ENCODE peak calls at places on chromosomes 13 and 19, in four cellular contexts. P is astrocyte, W is DND-41, O is stomach. F is an unnamed sample. For H3K4me1, the result is how much of the 10 kb centered on the place peaks cover.

GRCh38 chr19:10912619-10913018 is 15.8 kb downstream of the YIPF2 start:
- DNase-seq in P (no peak), W (no peak), O (no peak), F (no peak)

GRCh38 chr19:40413291-40413994 is at the start of gene PRX:
- DNase-seq in P (no peak), W (no peak), O (no peak), F (no peak)

GRCh38 chr19:47377801-47378200 is 28.7 kb downstream of the DHX34 start:
- DNase-seq in P (no peak), W (no peak), O (no peak), F (no peak)

GRCh38 chr13:44364601-44365000 is 9.0 kb upstream of the SERP2 start:
- DNase-seq in P (peak), W (no peak), O (no peak), F (peak)

GRCh38 chr19:49589391-49589790 is 1.6 kb upstream of the PRR12 start:
- DNase-seq in P (no peak), W (no peak), O (no peak), F (no peak)

GRCh38 chr13:112792511-112792910 is 102.7 kb downstream of the ATP11A start:
- DNase-seq in P (no peak), W (no peak), O (peak), F (no peak)

GRCh38 chr13:91248249-91248648 is 99.2 kb upstream of the MIR17HG start:
- DNase-seq in P (no peak), W (no peak), O (no peak), F (no peak)

GRCh38 chr13:101757446-101758039 is 305.1 kb downstream of the ITGBL1 start:
- DNase-seq in P (peak), W (no peak), O (no peak), F (peak)

GRCh38 chr13:42544246-42544915 is 29.6 kb upstream of the TNFSF11 start:
- DNase-seq in P (peak), W (no peak), O (no peak), F (peak)

GRCh38 chr13:93496985-93497673 is 270.5 kb downstream of the GPC6 start:
- DNase-seq in P (no peak), W (no peak), O (no peak), F (peak)

GRCh38 chr19:10001899-10002298 is 8.4 kb downstream of the COL5A3 start:
- DNase-seq in P (no peak), W (no peak), O (peak), F (no peak)

GRCh38 chr13:93744033-93744432 is 517.4 kb downstream of the GPC6 start:
- DNase-seq in P (no peak), W (no peak), O (no peak), F (no peak)

GRCh38 chr13:43405457-43405856 is 381.3 kb downstream of the ENOX1 start:
- DNase-seq in P (peak), W (no peak), O (no peak), F (peak)

GRCh38 chr19:10260141-10260584 is 8.1 kb downstream of the MRPL4 start:
- DNase-seq in P (peak), W (no peak), O (peak), F (peak)

GRCh38 chr13:20305587-20305986 is 73.5 kb upstream of the GJB6 start:
- DNase-seq in P (no peak), W (no peak), O (no peak), F (no peak)

GRCh38 chr13:105343134-105343806 is 1192.2 kb downstream of the EFNB2 start:
- DNase-seq in P (peak), W (peak), O (no peak), F (no peak)

GRCh38 chr19:44059229-44059628 is 7.4 kb downstream of the ZNF223 start:
- DNase-seq in P (no peak), W (peak), O (no peak), F (no peak)

GRCh38 chr13:20559659-20560356 is 7.1 kb upstream of the IFT88 start:
- DNase-seq in P (no peak), W (no peak), O (no peak), F (no peak)

GRCh38 chr19:55418185-55418584 is 10.6 kb upstream of the UBE2S start:
- DNase-seq in P (peak), W (peak), O (peak), F (peak)

GRCh38 chr13:112179995-112180394 is 113.0 kb downstream of the SOX1 start:
- DNase-seq in P (no peak), W (no peak), O (no peak), F (no peak)

GRCh38 chr13:113645329-113645728 is 12.7 kb downstream of the ATP4B start:
- DNase-seq in P (no peak), W (no peak), O (no peak), F (no peak)

GRCh38 chr19:10289167-10289835 is 451 bp upstream of the ICAM5 start:
- DNase-seq in P (no peak), W (no peak), O (peak), F (peak)

GRCh38 chr13:95192998-95193397 is 108.3 kb downstream of the ABCC4 start:
- DNase-seq in P (no peak), W (no peak), O (no peak), F (no peak)

GRCh38 chr13:93603043-93603442 is 376.4 kb downstream of the GPC6 start:
- DNase-seq in P (peak), W (no peak), O (no peak), F (peak)

GRCh38 chr13:49042476-49042875 is 66.8 kb downstream of the FNDC3A start:
- DNase-seq in P (peak), W (no peak), O (no peak), F (no peak)

GRCh38 chr13:27926644-27927434 is 7.0 kb downstream of the PDX1 start:
- DNase-seq in P (no peak), W (no peak), O (no peak), F (no peak)

GRCh38 chr13:98650376-98651107 is 73.6 kb upstream of the STK24 start:
- DNase-seq in P (no peak), W (no peak), O (peak), F (peak)

GRCh38 chr19:52533901-52534300 is 6.4 kb downstream of the ZNF808 start:
- DNase-seq in P (no peak), W (no peak), O (no peak), F (no peak)

GRCh38 chr13:20127263-20127562 is 33.6 kb downstream of the GJA3 start:
- DNase-seq in P (no peak), W (peak), O (no peak), F (no peak)

GRCh38 chr13:75761373-75761772 is 125.2 kb downstream of the LMO7 start:
- DNase-seq in P (no peak), W (no peak), O (no peak), F (no peak)

GRCh38 chr13:94542917-94543316 is 53.0 kb downstream of the TGDS start:
- DNase-seq in P (no peak), W (no peak), O (no peak), F (no peak)

GRCh38 chr13:79810671-79811070 is 329.7 kb downstream of the NDFIP2 start:
- DNase-seq in P (peak), W (no peak), O (no peak), F (peak)

DNA sequence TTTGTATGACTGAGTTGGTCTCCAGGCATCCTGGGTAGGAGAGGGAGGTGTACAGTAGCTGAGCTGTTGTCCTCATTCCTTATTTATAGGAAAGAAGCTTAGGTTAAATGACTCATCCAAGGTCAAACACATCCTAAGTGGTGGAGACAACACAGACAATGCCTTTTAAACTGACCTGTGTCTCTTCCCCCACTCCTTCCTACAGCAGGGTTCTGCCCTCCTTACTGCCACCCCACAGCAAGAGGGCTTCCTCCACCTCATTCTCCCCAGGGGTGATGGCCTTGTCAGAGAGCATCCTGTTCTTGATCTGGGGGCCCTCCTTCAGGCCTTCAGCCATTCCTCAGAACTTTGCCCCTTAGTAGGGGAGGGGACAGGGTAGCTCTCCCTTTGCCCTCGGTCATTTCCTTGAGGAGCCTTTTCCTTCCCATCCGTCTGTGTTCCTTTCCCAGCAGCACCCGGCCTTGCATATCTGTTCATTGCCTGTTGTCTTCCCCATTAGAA is 48.2 kb upstream of the GPI start:
- DNase-seq in P (peak), W (no peak), O (no peak), F (no peak)
- H3K27ac ChIP-seq in P (peak), W (no peak), O (no peak), F (no peak)

GRCh38 chr19:1941146-1942077 is at the start of gene CSNK1G2:
- DNase-seq in P (no peak), W (peak), O (no peak), F (no peak)
- H3K4me1 ChIP-seq in P (under half), W (under half), O (under half), F (under half)

GRCh38 chr19:1252818-1253513 is 4.6 kb downstream of the MIDN start:
- DNase-seq in P (peak), W (peak), O (peak), F (peak)
- TF ChIP-seq CTCF in P (no peak), W (peak), O (no peak), F (peak)

GRCh38 chr19:13028027-13028426 is 32.8 kb downstream of the NFIX start:
- DNase-seq in P (no peak), W (no peak), O (no peak), F (no peak)

GRCh38 chr19:13029301-13029880 is 34.1 kb downstream of the NFIX start:
- DNase-seq in P (no peak), W (no peak), O (no peak), F (no peak)

GRCh38 chr19:13027557-13027956 is 32.3 kb downstream of the NFIX start:
- DNase-seq in P (no peak), W (no peak), O (no peak), F (no peak)

GRCh38 chr19:13031917-13032623 is 36.8 kb downstream of the NFIX start:
- DNase-seq in P (peak), W (no peak), O (no peak), F (no peak)

GRCh38 chr19:13029893-13030292 is 34.6 kb downstream of the NFIX start:
- DNase-seq in P (no peak), W (peak), O (peak), F (no peak)
- H3K27ac ChIP-seq in P (no peak), W (no peak), O (peak), F (no peak)

DNA sequence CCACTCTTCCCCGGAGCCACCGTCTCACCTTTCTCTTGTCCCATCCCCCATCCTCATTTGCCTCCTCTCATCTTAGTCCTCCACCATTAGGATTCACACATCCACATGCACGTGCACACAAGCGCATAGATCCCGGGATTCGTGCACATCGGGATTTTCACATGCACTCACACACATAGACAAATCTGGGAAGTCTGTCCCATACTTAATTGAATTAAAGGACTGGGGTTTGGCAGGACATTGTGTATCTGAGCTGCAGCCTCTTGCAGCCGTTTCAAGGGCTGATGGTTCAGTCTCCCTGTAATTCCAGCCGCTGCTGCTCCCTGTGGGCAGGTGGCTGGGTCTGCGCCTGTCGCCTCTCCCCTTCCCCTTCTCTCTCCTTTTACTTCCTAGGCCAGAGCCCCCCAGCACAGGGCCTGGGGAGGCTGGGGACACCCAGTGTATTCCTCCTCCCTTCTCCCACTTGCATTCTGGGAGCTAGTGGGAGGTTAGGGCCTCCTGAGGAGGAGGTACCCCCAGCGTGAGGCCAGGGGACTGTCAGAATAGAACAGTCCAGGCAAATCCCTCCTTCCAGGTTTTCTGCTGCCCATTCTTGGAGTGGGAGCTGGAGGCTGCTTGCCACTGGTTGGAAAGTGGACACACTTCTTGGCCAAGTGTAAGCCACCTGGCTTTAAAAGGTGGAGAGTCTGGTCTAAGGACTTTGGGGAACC is 43.6 kb downstream of the LYL1 start:
- DNase-seq in P (no peak), W (no peak), O (no peak), F (no peak)
- H3K4me1 ChIP-seq in P (half or more), W (under half), O (half or more), F (under half)

GRCh38 chr13:25380741-25381324 is 9.1 kb downstream of the ATP8A2 start:
- DNase-seq in P (no peak), W (no peak), O (no peak), F (no peak)
- TF ChIP-seq CTCF in P (no peak), W (no peak), O (no peak), F (no peak)

GRCh38 chr19:31519216-31519615 is 170.0 kb upstream of the TSHZ3 start:
- DNase-seq in P (no peak), W (no peak), O (no peak), F (peak)

GRCh38 chr19:31518626-31519025 is 169.4 kb upstream of the TSHZ3 start:
- DNase-seq in P (no peak), W (no peak), O (no peak), F (peak)

GRCh38 chr19:31517466-31518180 is 168.4 kb upstream of the TSHZ3 start:
- DNase-seq in P (no peak), W (no peak), O (no peak), F (no peak)

GRCh38 chr19:31516756-31517155 is 167.5 kb upstream of the TSHZ3 start:
- DNase-seq in P (no peak), W (no peak), O (no peak), F (no peak)

GRCh38 chr19:31518216-31518615 is 169.0 kb upstream of the TSHZ3 start:
- DNase-seq in P (no peak), W (no peak), O (no peak), F (no peak)
- H3K27ac ChIP-seq in P (no peak), W (no peak), O (no peak), F (no peak)

GRCh38 chr13:40580566-40581276 is 85.7 kb downstream of the FOXO1 start:
- DNase-seq in P (no peak), W (no peak), O (peak), F (no peak)
- H3K4me1 ChIP-seq in P (under half), W (under half), O (under half), F (under half)

DNA sequence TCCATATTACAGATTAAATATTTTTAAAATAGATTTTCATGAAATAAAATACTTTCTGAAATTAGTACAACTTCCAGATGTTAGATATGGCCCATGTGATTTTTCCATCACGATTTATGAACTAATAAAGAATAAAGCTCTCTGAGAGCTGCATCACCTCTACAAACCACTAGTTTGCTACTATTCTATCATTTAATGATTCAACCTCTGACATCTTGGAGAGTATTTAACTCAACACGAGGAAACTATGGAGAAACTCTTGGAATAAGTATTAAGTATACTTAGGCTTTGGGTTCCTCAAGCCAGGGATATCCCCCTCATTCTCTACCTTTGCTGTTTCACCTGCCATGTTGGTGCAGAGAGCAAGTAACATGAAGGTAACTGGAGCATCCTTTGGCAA is 55.7 kb downstream of the DACH1 start:
- DNase-seq in P (no peak), W (no peak), O (no peak), F (no peak)
- TF ChIP-seq CTCF in P (no peak), W (no peak), O (no peak), F (no peak)

GRCh38 chr19:39370735-39371134 is 20.2 kb downstream of the PAF1 start:
- DNase-seq in P (no peak), W (no peak), O (no peak), F (peak)
- H3K27ac ChIP-seq in P (no peak), W (no peak), O (no peak), F (no peak)

F was measured in foreskin keratinocyte.